ENCODE peak calls at places on chromosome 1, in ten cellular contexts. I, A, X, V, E, H, L, N, G and S are unnamed samples.

GRCh38 chr1:221712776-221713431 is 29.0 kb downstream of the DUSP10 start:
- DNase-seq in I (no peak), A (no peak), X (no peak), V (peak; percentile 44), E (no peak), H (peak; percentile 77), L (peak; percentile 70), N (no peak), G (no peak), S (no peak)

GRCh38 chr1:185654199-185654951 is 79.8 kb upstream of the HMCN1 start:
- DNase-seq in I (peak; percentile 80), A (peak; percentile 43), X (no peak), V (no peak), E (no peak), H (no peak), L (no peak), N (peak; percentile 78), G (no peak), S (no peak)

GRCh38 chr1:185670187-185670627 is 64.0 kb upstream of the HMCN1 start:
- DNase-seq in I (peak; percentile 71), A (peak; percentile 62), X (no peak), V (no peak), E (peak; percentile 23), H (peak; percentile 21), L (peak; percentile 75), N (peak; percentile 51), G (peak; percentile 48), S (peak; percentile 67)

GRCh38 chr1:171429137-171429536 is 56.2 kb upstream of the PRRC2C start:
- DNase-seq in I (no peak), A (no peak), X (no peak), V (no peak), E (no peak), H (no peak), L (no peak), N (no peak), G (no peak), S (no peak)

GRCh38 chr1:121587777-121588176 is 403.0 kb downstream of the SRGAP2C start:
- DNase-seq in I (peak; percentile 1), A (no peak), X (no peak), V (no peak), E (no peak), H (no peak), L (no peak), N (peak; percentile 74), G (peak; percentile 41), S (no peak)

GRCh38 chr1:113947388-113948107 is 18.4 kb downstream of the HIPK1 start:
- DNase-seq in I (peak; percentile 22), A (no peak), X (no peak), V (no peak), E (no peak), H (no peak), L (no peak), N (no peak), G (no peak), S (no peak)

GRCh38 chr1:245512980-245513578 is 358.3 kb downstream of the KIF26B start:
- DNase-seq in I (peak; percentile 37), A (no peak), X (no peak), V (no peak), E (no peak), H (no peak), L (no peak), N (no peak), G (peak; percentile 59), S (no peak)

GRCh38 chr1:88608139-88608943 is 75.7 kb upstream of the PKN2 start:
- DNase-seq in I (peak; percentile 44), A (peak; percentile 42), X (peak; percentile 5), V (no peak), E (peak; percentile 10), H (no peak), L (peak; percentile 17), N (peak; percentile 32), G (peak; percentile 39), S (peak; percentile 71)

GRCh38 chr1:221865808-221866207 is 123.9 kb upstream of the DUSP10 start:
- DNase-seq in I (no peak), A (no peak), X (no peak), V (no peak), E (no peak), H (no peak), L (no peak), N (peak; percentile 30), G (no peak), S (no peak)

GRCh38 chr1:42852608-42852980 is 6.2 kb downstream of the ZNF691 start:
- DNase-seq in I (no peak), A (no peak), X (no peak), V (no peak), E (no peak), H (no peak), L (no peak), N (peak; percentile 7), G (no peak), S (no peak)

GRCh38 chr1:101293461-101294045 is 56.7 kb downstream of the S1PR1 start:
- DNase-seq in I (peak; percentile 12), A (no peak), X (no peak), V (no peak), E (peak; percentile 80), H (no peak), L (no peak), N (peak; percentile 97), G (no peak), S (no peak)

GRCh38 chr1:244445320-244446181 is 6.2 kb downstream of the ADSS2 start:
- DNase-seq in I (no peak), A (no peak), X (no peak), V (no peak), E (no peak), H (no peak), L (no peak), N (peak; percentile 48), G (peak; percentile 25), S (no peak)

GRCh38 chr1:177907000-177907399 is 62.9 kb downstream of the SEC16B start:
- DNase-seq in I (no peak), A (no peak), X (no peak), V (no peak), E (no peak), H (no peak), L (no peak), N (no peak), G (no peak), S (no peak)

GRCh38 chr1:59046730-59047157 is 250.2 kb upstream of the FGGY start:
- DNase-seq in I (peak; percentile 46), A (no peak), X (no peak), V (no peak), E (no peak), H (peak; percentile 6), L (peak; percentile 33), N (peak; percentile 30), G (no peak), S (no peak)

GRCh38 chr1:112544753-112545152 is 36.0 kb downstream of the WNT2B start:
- DNase-seq in I (peak; percentile 76), A (no peak), X (no peak), V (no peak), E (peak; percentile 44), H (no peak), L (no peak), N (peak; percentile 16), G (no peak), S (no peak)

GRCh38 chr1:184056921-184057496 is 5.5 kb downstream of the TSEN15 start:
- DNase-seq in I (peak; percentile 80), A (no peak), X (no peak), V (no peak), E (no peak), H (no peak), L (no peak), N (peak; percentile 86), G (peak; percentile 65), S (no peak)

GRCh38 chr1:1307261-1307907 is 346 bp downstream of the ACAP3 start:
- DNase-seq in I (no peak), A (no peak), X (no peak), V (peak; percentile 65), E (no peak), H (no peak), L (peak; percentile 61), N (peak; percentile 47), G (no peak), S (no peak)

GRCh38 chr1:25695066-25695990 is 78.7 kb downstream of the MAN1C1 start:
- DNase-seq in I (peak; percentile 99), A (peak; percentile 86), X (no peak), V (peak; percentile 55), E (peak; percentile 99), H (no peak), L (peak; percentile 56), N (peak; percentile 97), G (peak; percentile 90), S (no peak)

GRCh38 chr1:55534565-55535091 is 319.5 kb upstream of the USP24 start:
- DNase-seq in I (no peak), A (no peak), X (no peak), V (no peak), E (no peak), H (no peak), L (no peak), N (peak; percentile 14), G (no peak), S (no peak)

GRCh38 chr1:109777436-109777835 is 13.7 kb upstream of the EPS8L3 start:
- DNase-seq in I (no peak), A (no peak), X (no peak), V (peak; percentile 17), E (no peak), H (no peak), L (no peak), N (no peak), G (no peak), S (no peak)

GRCh38 chr1:227994632-227995300 is 12.0 kb upstream of the WNT3A start:
- DNase-seq in I (no peak), A (peak; percentile 2), X (no peak), V (no peak), E (no peak), H (no peak), L (no peak), N (no peak), G (no peak), S (no peak)

GRCh38 chr1:233638513-233638912 is 24.6 kb downstream of the KCNK1 start:
- DNase-seq in I (no peak), A (no peak), X (no peak), V (no peak), E (no peak), H (no peak), L (no peak), N (no peak), G (no peak), S (no peak)

GRCh38 chr1:145847827-145848226 is 2.4 kb downstream of the NUDT17 start:
- DNase-seq in I (no peak), A (no peak), X (no peak), V (no peak), E (no peak), H (no peak), L (no peak), N (no peak), G (no peak), S (no peak)

GRCh38 chr1:92975551-92976232 is 14.4 kb upstream of the DIPK1A start:
- DNase-seq in I (no peak), A (no peak), X (no peak), V (peak; percentile 45), E (no peak), H (no peak), L (peak; percentile 57), N (no peak), G (no peak), S (no peak)

GRCh38 chr1:67817319-67817718 is 15.9 kb downstream of the GNG12 start:
- DNase-seq in I (no peak), A (peak; percentile 38), X (no peak), V (peak; percentile 93), E (no peak), H (no peak), L (peak; percentile 90), N (no peak), G (no peak), S (peak; percentile 86)

GRCh38 chr1:80023366-80023765 is 1016.8 kb upstream of the ADGRL4 start:
- DNase-seq in I (no peak), A (no peak), X (no peak), V (no peak), E (no peak), H (no peak), L (no peak), N (no peak), G (peak; percentile 15), S (no peak)

GRCh38 chr1:35931424-35932157 is 686 bp downstream of the AGO3 start:
- DNase-seq in I (no peak), A (peak; percentile 58), X (no peak), V (peak; percentile 38), E (no peak), H (no peak), L (peak; percentile 56), N (peak; percentile 31), G (peak; percentile 11), S (peak; percentile 68)

GRCh38 chr1:16163882-16164820 is 8.3 kb upstream of the EPHA2 start:
- DNase-seq in I (peak; percentile 87), A (peak; percentile 87), X (no peak), V (no peak), E (peak; percentile 94), H (no peak), L (peak; percentile 41), N (peak; percentile 98), G (peak; percentile 90), S (peak; percentile 83)